ENCODE peak calls at places on chromosomes 7 and 10, in five cellular contexts. One of them, this sample, is unnamed. For H3K4me1, the result is how much of the 10 kb centered on the place peaks cover.

GRCh38 chr7:23966941-23967340 is 256.9 kb downstream of the STK31 start:
- DNase-seq in left ventricle myocardium inferior: no peak
- DNase-seq in A549: no peak
- DNase-seq in hepatocyte: no peak
- DNase-seq in sigmoid colon: no peak
- DNase-seq in this sample: peak

GRCh38 chr7:157427811-157428553 is 91.2 kb downstream of the DNAJB6 start:
- DNase-seq in left ventricle myocardium inferior: peak
- DNase-seq in A549: no peak
- DNase-seq in hepatocyte: no peak
- DNase-seq in sigmoid colon: no peak
- DNase-seq in this sample: no peak

GRCh38 chr10:45421231-45422097 is 47.4 kb downstream of the ALOX5 start:
- DNase-seq in left ventricle myocardium inferior: no peak
- DNase-seq in A549: no peak
- DNase-seq in hepatocyte: no peak
- DNase-seq in sigmoid colon: peak
- DNase-seq in this sample: no peak

GRCh38 chr7:128115326-128115820 is 84.1 kb upstream of the LRRC4 start:
- DNase-seq in left ventricle myocardium inferior: no peak
- DNase-seq in A549: no peak
- DNase-seq in hepatocyte: no peak
- DNase-seq in sigmoid colon: peak
- DNase-seq in this sample: peak

GRCh38 chr7:127648986-127649385 is 3.0 kb upstream of the SND1 start:
- DNase-seq in left ventricle myocardium inferior: no peak
- DNase-seq in A549: no peak
- DNase-seq in hepatocyte: no peak
- DNase-seq in sigmoid colon: no peak
- DNase-seq in this sample: no peak

GRCh38 chr7:114670676-114671075 is 251.2 kb upstream of the MDFIC start:
- DNase-seq in left ventricle myocardium inferior: no peak
- DNase-seq in A549: no peak
- DNase-seq in hepatocyte: no peak
- DNase-seq in sigmoid colon: no peak
- DNase-seq in this sample: no peak

GRCh38 chr10:123229927-123230630 is 75.9 kb downstream of the BUB3 start:
- DNase-seq in left ventricle myocardium inferior: no peak
- DNase-seq in A549: no peak
- DNase-seq in hepatocyte: no peak
- DNase-seq in sigmoid colon: no peak
- DNase-seq in this sample: peak

GRCh38 chr7:75945297-75946168 is 30.6 kb downstream of the POR start:
- DNase-seq in left ventricle myocardium inferior: no peak
- DNase-seq in A549: peak
- DNase-seq in hepatocyte: peak
- DNase-seq in sigmoid colon: no peak
- DNase-seq in this sample: peak

GRCh38 chr7:130151591-130152269 is 53.5 kb downstream of the TMEM209 start:
- DNase-seq in left ventricle myocardium inferior: no peak
- DNase-seq in A549: peak
- DNase-seq in hepatocyte: no peak
- DNase-seq in sigmoid colon: no peak
- DNase-seq in this sample: no peak

GRCh38 chr10:123325663-123326175 is 171.5 kb downstream of the BUB3 start:
- DNase-seq in left ventricle myocardium inferior: no peak
- DNase-seq in A549: no peak
- DNase-seq in hepatocyte: no peak
- DNase-seq in sigmoid colon: no peak
- DNase-seq in this sample: no peak

GRCh38 chr10:11145498-11145855 is 127.8 kb downstream of the CELF2 start:
- DNase-seq in left ventricle myocardium inferior: peak
- DNase-seq in A549: no peak
- DNase-seq in hepatocyte: peak
- DNase-seq in sigmoid colon: no peak
- DNase-seq in this sample: no peak

GRCh38 chr10:72364239-72364777 is 9.6 kb upstream of the DNAJB12 start:
- DNase-seq in left ventricle myocardium inferior: peak
- DNase-seq in A549: peak
- DNase-seq in hepatocyte: peak
- DNase-seq in sigmoid colon: peak
- DNase-seq in this sample: peak

GRCh38 chr7:32154797-32155196 is 84.6 kb upstream of the PDE1C start:
- DNase-seq in left ventricle myocardium inferior: peak
- DNase-seq in A549: no peak
- DNase-seq in hepatocyte: no peak
- DNase-seq in sigmoid colon: no peak
- DNase-seq in this sample: no peak

GRCh38 chr7:29343379-29343778 is 148.8 kb downstream of the CHN2 start:
- DNase-seq in left ventricle myocardium inferior: no peak
- DNase-seq in A549: no peak
- DNase-seq in hepatocyte: no peak
- DNase-seq in sigmoid colon: no peak
- DNase-seq in this sample: no peak

GRCh38 chr7:106870983-106871410 is 5.9 kb downstream of the PIK3CG start:
- DNase-seq in left ventricle myocardium inferior: no peak
- DNase-seq in A549: no peak
- DNase-seq in hepatocyte: no peak
- DNase-seq in sigmoid colon: no peak
- DNase-seq in this sample: no peak

GRCh38 chr10:93445097-93445960 is 36.8 kb downstream of the MYOF start:
- DNase-seq in left ventricle myocardium inferior: peak
- DNase-seq in A549: peak
- DNase-seq in hepatocyte: peak
- DNase-seq in sigmoid colon: peak
- DNase-seq in this sample: peak

GRCh38 chr10:22697799-22698198 is 16.6 kb downstream of the PIP4K2A start:
- DNase-seq in left ventricle myocardium inferior: no peak
- DNase-seq in A549: no peak
- DNase-seq in hepatocyte: no peak
- DNase-seq in sigmoid colon: no peak
- DNase-seq in this sample: no peak

GRCh38 chr10:68261132-68261856 is 29.4 kb upstream of the ATOH7 start:
- DNase-seq in left ventricle myocardium inferior: peak
- DNase-seq in A549: no peak
- DNase-seq in hepatocyte: no peak
- DNase-seq in sigmoid colon: peak
- DNase-seq in this sample: no peak

GRCh38 chr10:83724471-83725241 is 414.7 kb upstream of the GHITM start:
- DNase-seq in left ventricle myocardium inferior: no peak
- DNase-seq in A549: no peak
- DNase-seq in hepatocyte: no peak
- DNase-seq in sigmoid colon: no peak
- DNase-seq in this sample: no peak

GRCh38 chr7:142795339-142795863 is 24.6 kb downstream of the PRSS2 start:
- DNase-seq in left ventricle myocardium inferior: no peak
- DNase-seq in A549: no peak
- DNase-seq in hepatocyte: no peak
- DNase-seq in sigmoid colon: no peak
- DNase-seq in this sample: peak

GRCh38 chr7:151251926-151252835 is 3.7 kb upstream of the SMARCD3 start:
- DNase-seq in left ventricle myocardium inferior: peak
- DNase-seq in A549: peak
- DNase-seq in hepatocyte: peak
- DNase-seq in sigmoid colon: peak
- DNase-seq in this sample: peak

DNA sequence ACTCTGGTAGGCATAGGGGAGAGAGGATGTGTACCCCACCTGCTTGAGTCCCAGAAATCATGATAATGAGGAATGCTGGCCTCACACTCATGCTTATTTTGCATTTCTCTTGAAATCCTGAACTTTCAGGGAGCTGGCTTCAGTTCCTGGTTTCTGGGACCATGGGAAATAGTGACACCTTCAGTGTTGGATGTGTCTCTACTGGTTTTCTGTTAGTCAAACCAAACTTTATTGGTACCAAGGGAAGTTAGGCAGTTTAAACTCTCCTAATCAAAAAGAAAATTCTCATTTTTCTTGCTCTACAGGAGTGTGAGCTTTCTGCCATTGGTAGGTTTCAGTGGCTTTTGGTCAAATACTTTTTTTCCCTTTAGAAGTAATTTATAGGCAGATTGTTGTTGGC is 11.8 kb upstream of the PCGF5 start:
- DNase-seq in left ventricle myocardium inferior: no peak
- DNase-seq in A549: peak
- DNase-seq in hepatocyte: no peak
- DNase-seq in sigmoid colon: no peak
- DNase-seq in this sample: peak
- TF ChIP-seq CTCF in left ventricle myocardium inferior: no peak
- TF ChIP-seq CTCF in A549: no peak
- TF ChIP-seq CTCF in hepatocyte: no peak
- TF ChIP-seq CTCF in sigmoid colon: no peak
- TF ChIP-seq CTCF in this sample: peak

DNA sequence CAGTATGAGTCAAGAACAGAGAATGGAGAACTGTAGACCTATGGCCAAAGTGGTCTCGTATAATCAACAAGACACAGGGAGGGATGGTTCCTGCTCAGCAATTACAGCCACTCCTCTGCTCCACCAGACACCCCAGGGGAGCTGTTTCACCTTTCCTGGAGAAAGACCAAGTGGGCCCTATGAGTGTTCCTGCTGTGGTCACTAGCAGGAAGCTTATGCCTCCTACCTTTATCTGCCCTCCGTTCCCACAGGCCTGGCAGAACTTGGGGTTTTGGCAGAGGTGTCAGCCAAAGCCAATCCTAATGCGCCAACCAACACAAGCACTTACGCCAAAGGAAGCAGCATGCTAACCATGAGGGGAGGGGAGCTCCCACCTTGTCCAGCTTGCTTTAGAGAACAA is 31.2 kb downstream of the XPNPEP1 start:
- DNase-seq in left ventricle myocardium inferior: no peak
- DNase-seq in A549: no peak
- DNase-seq in hepatocyte: no peak
- DNase-seq in sigmoid colon: no peak
- DNase-seq in this sample: no peak
- H3K4me1 ChIP-seq in left ventricle myocardium inferior: half or more
- H3K4me1 ChIP-seq in A549: under half
- H3K4me1 ChIP-seq in hepatocyte: under half
- H3K4me1 ChIP-seq in sigmoid colon: under half
- H3K4me1 ChIP-seq in this sample: under half

GRCh38 chr7:96287168-96287567 is 34.7 kb downstream of the SLC25A13 start:
- DNase-seq in left ventricle myocardium inferior: no peak
- DNase-seq in A549: no peak
- DNase-seq in hepatocyte: no peak
- DNase-seq in sigmoid colon: no peak
- DNase-seq in this sample: no peak
- H3K4me3 ChIP-seq in left ventricle myocardium inferior: no peak
- H3K4me3 ChIP-seq in A549: no peak
- H3K4me3 ChIP-seq in hepatocyte: no peak
- H3K4me3 ChIP-seq in sigmoid colon: no peak
- H3K4me3 ChIP-seq in this sample: no peak

GRCh38 chr7:47535033-47535703 is 46.7 kb downstream of the TNS3 start:
- DNase-seq in left ventricle myocardium inferior: no peak
- DNase-seq in A549: no peak
- DNase-seq in hepatocyte: peak
- DNase-seq in sigmoid colon: no peak
- DNase-seq in this sample: no peak
- TF ChIP-seq CTCF in left ventricle myocardium inferior: no peak
- TF ChIP-seq CTCF in A549: no peak
- TF ChIP-seq CTCF in hepatocyte: no peak
- TF ChIP-seq CTCF in sigmoid colon: no peak
- TF ChIP-seq CTCF in this sample: peak

GRCh38 chr7:50509459-50509858 is 55.7 kb downstream of the DDC start:
- DNase-seq in left ventricle myocardium inferior: no peak
- DNase-seq in A549: peak
- DNase-seq in hepatocyte: no peak
- DNase-seq in sigmoid colon: no peak
- DNase-seq in this sample: no peak

GRCh38 chr7:50507898-50508470 is 57.2 kb downstream of the DDC start:
- DNase-seq in left ventricle myocardium inferior: no peak
- DNase-seq in A549: no peak
- DNase-seq in hepatocyte: no peak
- DNase-seq in sigmoid colon: no peak
- DNase-seq in this sample: no peak

GRCh38 chr7:50508471-50508943 is 56.7 kb downstream of the DDC start:
- DNase-seq in left ventricle myocardium inferior: no peak
- DNase-seq in A549: no peak
- DNase-seq in hepatocyte: no peak
- DNase-seq in sigmoid colon: no peak
- DNase-seq in this sample: no peak

GRCh38 chr7:50512384-50512783 is 52.8 kb downstream of the DDC start:
- DNase-seq in left ventricle myocardium inferior: no peak
- DNase-seq in A549: no peak
- DNase-seq in hepatocyte: no peak
- DNase-seq in sigmoid colon: no peak
- DNase-seq in this sample: no peak

DNA sequence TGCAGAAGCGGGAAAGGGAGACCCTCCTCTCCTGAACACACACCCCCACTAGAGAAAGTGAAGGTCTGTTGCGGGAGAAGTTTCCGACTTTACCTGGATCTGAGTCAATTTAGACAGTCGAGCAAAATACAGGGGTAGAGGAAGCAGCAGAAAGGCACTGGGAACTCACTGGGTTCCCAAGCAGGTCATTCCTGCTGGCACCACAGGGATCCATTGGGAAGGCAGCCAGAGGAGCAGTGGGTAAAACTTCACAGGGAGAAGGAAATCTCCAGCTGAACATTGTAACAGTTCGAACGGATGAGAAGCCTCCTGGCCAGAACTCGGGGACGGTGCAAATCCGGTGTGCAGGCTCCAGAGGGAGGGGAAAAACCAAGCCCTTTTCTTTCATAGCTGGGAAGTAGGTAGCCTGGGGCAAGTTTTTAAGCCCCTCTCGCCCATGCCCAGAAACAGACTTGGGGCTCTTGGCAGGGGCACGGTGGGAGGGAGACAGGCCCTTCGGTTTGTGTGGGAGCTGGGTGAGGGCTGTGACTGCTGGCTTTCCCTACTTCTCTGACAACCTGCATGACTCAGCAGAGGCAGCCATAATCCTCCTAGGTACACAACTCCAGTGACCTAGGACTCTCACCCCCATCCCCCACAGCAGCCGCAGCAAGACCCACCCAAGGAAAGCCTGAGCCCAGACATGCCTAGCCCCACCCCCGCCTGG is 51.9 kb downstream of the DDC start:
- DNase-seq in left ventricle myocardium inferior: no peak
- DNase-seq in A549: no peak
- DNase-seq in hepatocyte: no peak
- DNase-seq in sigmoid colon: no peak
- DNase-seq in this sample: no peak
- H3K4me1 ChIP-seq in left ventricle myocardium inferior: under half
- H3K4me1 ChIP-seq in A549: under half
- H3K4me1 ChIP-seq in hepatocyte: under half
- H3K4me1 ChIP-seq in sigmoid colon: under half
- H3K4me1 ChIP-seq in this sample: under half

GRCh38 chr10:30436200-30436599 is 2.2 kb downstream of the MAP3K8 start:
- DNase-seq in left ventricle myocardium inferior: no peak
- DNase-seq in A549: peak
- DNase-seq in hepatocyte: peak
- DNase-seq in sigmoid colon: peak
- DNase-seq in this sample: peak
- H3K4me3 ChIP-seq in left ventricle myocardium inferior: peak
- H3K4me3 ChIP-seq in A549: peak
- H3K4me3 ChIP-seq in hepatocyte: peak
- H3K4me3 ChIP-seq in sigmoid colon: peak
- H3K4me3 ChIP-seq in this sample: peak

This sample was measured in PC-3.